ENCODE peak calls at places on chromosomes 12 and 14, in ten cellular contexts. One of them, this sample, is unnamed.

GRCh38 chr12:80059875-80060274 is 39.5 kb upstream of the OTOGL start:
- DNase-seq in AG04450: no peak
- DNase-seq in GM23338: no peak
- DNase-seq in fibroblast of lung: no peak
- DNase-seq in foreskin fibroblast: no peak
- DNase-seq in psoas muscle: no peak
- DNase-seq in AG10803: no peak
- DNase-seq in pancreas: no peak
- DNase-seq in cardiac fibroblast: no peak
- DNase-seq in A549: no peak
- DNase-seq in this sample: no peak

GRCh38 chr14:55577229-55577628 is 2.8 kb upstream of the KTN1 start:
- DNase-seq in pancreas: no peak
- DNase-seq in fibroblast of lung: no peak
- DNase-seq in A549: no peak
- DNase-seq in cardiac fibroblast: no peak
- DNase-seq in GM23338: no peak
- DNase-seq in psoas muscle: no peak
- DNase-seq in foreskin fibroblast: no peak
- DNase-seq in AG04450: no peak
- DNase-seq in AG10803: no peak
- DNase-seq in this sample: no peak

GRCh38 chr14:100871234-100872186 is 32.0 kb downstream of the RTL1 start:
- DNase-seq in GM23338: no peak
- DNase-seq in AG04450: no peak
- DNase-seq in AG10803: peak
- DNase-seq in A549: peak
- DNase-seq in foreskin fibroblast: peak
- DNase-seq in pancreas: no peak
- DNase-seq in fibroblast of lung: peak
- DNase-seq in cardiac fibroblast: peak
- DNase-seq in psoas muscle: no peak
- DNase-seq in this sample: peak

GRCh38 chr14:61477845-61478438 is 156.6 kb downstream of the PRKCH start:
- DNase-seq in GM23338: no peak
- DNase-seq in A549: peak
- DNase-seq in AG10803: peak
- DNase-seq in foreskin fibroblast: peak
- DNase-seq in cardiac fibroblast: peak
- DNase-seq in AG04450: no peak
- DNase-seq in fibroblast of lung: peak
- DNase-seq in psoas muscle: peak
- DNase-seq in pancreas: peak
- DNase-seq in this sample: peak

GRCh38 chr12:94258593-94258992 is 110.2 kb downstream of the PLXNC1 start:
- DNase-seq in A549: no peak
- DNase-seq in GM23338: no peak
- DNase-seq in pancreas: no peak
- DNase-seq in cardiac fibroblast: no peak
- DNase-seq in foreskin fibroblast: no peak
- DNase-seq in psoas muscle: no peak
- DNase-seq in AG04450: no peak
- DNase-seq in AG10803: no peak
- DNase-seq in fibroblast of lung: no peak
- DNase-seq in this sample: no peak

GRCh38 chr14:42490536-42490935 is 883.9 kb downstream of the LRFN5 start:
- DNase-seq in AG04450: peak
- DNase-seq in pancreas: no peak
- DNase-seq in cardiac fibroblast: peak
- DNase-seq in psoas muscle: no peak
- DNase-seq in GM23338: no peak
- DNase-seq in fibroblast of lung: peak
- DNase-seq in A549: no peak
- DNase-seq in AG10803: no peak
- DNase-seq in foreskin fibroblast: peak
- DNase-seq in this sample: no peak

GRCh38 chr12:103969391-103969790 is 3.7 kb downstream of the TDG start:
- DNase-seq in pancreas: no peak
- DNase-seq in AG10803: peak
- DNase-seq in psoas muscle: no peak
- DNase-seq in fibroblast of lung: peak
- DNase-seq in foreskin fibroblast: peak
- DNase-seq in AG04450: no peak
- DNase-seq in GM23338: no peak
- DNase-seq in A549: no peak
- DNase-seq in cardiac fibroblast: peak
- DNase-seq in this sample: no peak

GRCh38 chr12:87982208-87982607 is 47.0 kb downstream of the C12orf50 start:
- DNase-seq in psoas muscle: no peak
- DNase-seq in pancreas: no peak
- DNase-seq in fibroblast of lung: peak
- DNase-seq in A549: no peak
- DNase-seq in GM23338: no peak
- DNase-seq in foreskin fibroblast: peak
- DNase-seq in cardiac fibroblast: peak
- DNase-seq in AG04450: peak
- DNase-seq in AG10803: peak
- DNase-seq in this sample: no peak

GRCh38 chr12:65720136-65720535 is 104.1 kb upstream of the HMGA2 start:
- DNase-seq in cardiac fibroblast: peak
- DNase-seq in AG04450: no peak
- DNase-seq in pancreas: no peak
- DNase-seq in A549: no peak
- DNase-seq in AG10803: peak
- DNase-seq in GM23338: no peak
- DNase-seq in foreskin fibroblast: peak
- DNase-seq in psoas muscle: no peak
- DNase-seq in fibroblast of lung: peak
- DNase-seq in this sample: no peak

GRCh38 chr14:51321036-51321435 is 81.0 kb downstream of the TMX1 start:
- DNase-seq in GM23338: no peak
- DNase-seq in psoas muscle: no peak
- DNase-seq in A549: no peak
- DNase-seq in AG04450: no peak
- DNase-seq in pancreas: no peak
- DNase-seq in foreskin fibroblast: no peak
- DNase-seq in fibroblast of lung: peak
- DNase-seq in cardiac fibroblast: no peak
- DNase-seq in AG10803: no peak
- DNase-seq in this sample: no peak

GRCh38 chr12:78430501-78430900 is 434.1 kb upstream of the SYT1 start:
- DNase-seq in GM23338: no peak
- DNase-seq in cardiac fibroblast: no peak
- DNase-seq in AG10803: no peak
- DNase-seq in pancreas: no peak
- DNase-seq in AG04450: no peak
- DNase-seq in psoas muscle: no peak
- DNase-seq in foreskin fibroblast: no peak
- DNase-seq in A549: no peak
- DNase-seq in fibroblast of lung: no peak
- DNase-seq in this sample: no peak

GRCh38 chr12:62446741-62447452 is 19.7 kb upstream of the MON2 start:
- DNase-seq in fibroblast of lung: no peak
- DNase-seq in foreskin fibroblast: no peak
- DNase-seq in AG10803: no peak
- DNase-seq in pancreas: no peak
- DNase-seq in AG04450: no peak
- DNase-seq in GM23338: no peak
- DNase-seq in cardiac fibroblast: no peak
- DNase-seq in A549: no peak
- DNase-seq in psoas muscle: no peak
- DNase-seq in this sample: no peak

GRCh38 chr14:105272623-105273022 is 24.3 kb downstream of the BTBD6 start:
- DNase-seq in cardiac fibroblast: no peak
- DNase-seq in GM23338: peak
- DNase-seq in AG10803: no peak
- DNase-seq in foreskin fibroblast: no peak
- DNase-seq in psoas muscle: no peak
- DNase-seq in A549: no peak
- DNase-seq in pancreas: peak
- DNase-seq in AG04450: no peak
- DNase-seq in fibroblast of lung: no peak
- DNase-seq in this sample: no peak

GRCh38 chr12:43245947-43246346 is 306.1 kb downstream of the ADAMTS20 start:
- DNase-seq in GM23338: no peak
- DNase-seq in fibroblast of lung: no peak
- DNase-seq in pancreas: no peak
- DNase-seq in cardiac fibroblast: no peak
- DNase-seq in AG10803: no peak
- DNase-seq in A549: no peak
- DNase-seq in foreskin fibroblast: no peak
- DNase-seq in AG04450: no peak
- DNase-seq in psoas muscle: no peak
- DNase-seq in this sample: no peak

DNA sequence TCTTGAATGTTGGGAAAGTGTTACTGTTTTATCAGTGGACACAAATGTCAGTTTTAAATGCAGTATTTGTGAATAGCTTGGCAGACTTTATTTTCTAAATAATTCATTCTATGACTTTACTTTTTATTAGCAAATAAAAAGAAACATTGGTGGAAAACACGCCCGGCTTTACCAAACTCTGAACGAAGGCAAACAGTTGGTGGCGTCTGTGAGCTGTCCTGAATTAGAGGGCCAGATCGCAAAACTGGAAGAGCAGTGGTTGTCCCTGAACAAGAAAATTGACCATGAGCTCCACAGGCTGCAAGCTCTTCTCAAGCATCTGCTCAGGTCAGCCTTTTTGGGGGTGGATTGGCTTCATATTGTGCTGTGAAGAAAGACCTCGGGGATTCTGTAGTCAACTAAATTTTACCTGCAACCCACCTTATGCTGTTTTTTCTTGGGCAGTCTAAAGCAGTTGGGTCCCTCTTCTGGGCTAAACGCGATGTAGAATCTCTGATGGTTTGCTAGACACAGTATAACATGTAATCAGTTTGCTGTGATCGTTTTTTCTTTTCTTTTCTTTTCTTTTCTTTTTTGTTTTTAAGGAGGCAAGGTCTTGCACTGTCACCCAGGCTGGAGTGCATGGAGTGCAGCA is 156.4 kb downstream of the ESR2 start:
- DNase-seq in foreskin fibroblast: no peak
- DNase-seq in fibroblast of lung: no peak
- DNase-seq in GM23338: peak
- DNase-seq in AG10803: peak
- DNase-seq in pancreas: no peak
- DNase-seq in psoas muscle: no peak
- DNase-seq in cardiac fibroblast: peak
- DNase-seq in A549: peak
- DNase-seq in AG04450: no peak
- DNase-seq in this sample: no peak
- TF ChIP-seq CTCF in foreskin fibroblast: no peak
- TF ChIP-seq CTCF in fibroblast of lung: peak
- TF ChIP-seq CTCF in GM23338: peak
- TF ChIP-seq CTCF in AG10803: peak
- TF ChIP-seq CTCF in pancreas: no peak
- TF ChIP-seq CTCF in psoas muscle: no peak
- TF ChIP-seq CTCF in cardiac fibroblast: peak
- TF ChIP-seq CTCF in A549: no peak
- TF ChIP-seq CTCF in AG04450: peak
- TF ChIP-seq CTCF in this sample: peak

GRCh38 chr12:31321565-31322228 is 4.3 kb downstream of the SINHCAF start:
- DNase-seq in pancreas: no peak
- DNase-seq in fibroblast of lung: peak
- DNase-seq in psoas muscle: no peak
- DNase-seq in AG04450: no peak
- DNase-seq in GM23338: no peak
- DNase-seq in A549: no peak
- DNase-seq in AG10803: no peak
- DNase-seq in cardiac fibroblast: peak
- DNase-seq in foreskin fibroblast: no peak
- DNase-seq in this sample: no peak

GRCh38 chr12:31324116-31324844 is 1.7 kb downstream of the SINHCAF start:
- DNase-seq in cardiac fibroblast: peak
- DNase-seq in AG10803: peak
- DNase-seq in pancreas: peak
- DNase-seq in psoas muscle: peak
- DNase-seq in foreskin fibroblast: peak
- DNase-seq in fibroblast of lung: peak
- DNase-seq in AG04450: peak
- DNase-seq in A549: peak
- DNase-seq in GM23338: peak
- DNase-seq in this sample: peak

GRCh38 chr12:31322651-31323248 is 3.2 kb downstream of the SINHCAF start:
- DNase-seq in psoas muscle: no peak
- DNase-seq in AG04450: no peak
- DNase-seq in pancreas: no peak
- DNase-seq in A549: peak
- DNase-seq in AG10803: peak
- DNase-seq in cardiac fibroblast: peak
- DNase-seq in GM23338: peak
- DNase-seq in foreskin fibroblast: no peak
- DNase-seq in fibroblast of lung: peak
- DNase-seq in this sample: no peak

GRCh38 chr12:31324845-31325523 is 966 bp downstream of the SINHCAF start:
- DNase-seq in GM23338: peak
- DNase-seq in fibroblast of lung: peak
- DNase-seq in A549: peak
- DNase-seq in AG04450: no peak
- DNase-seq in cardiac fibroblast: peak
- DNase-seq in pancreas: peak
- DNase-seq in foreskin fibroblast: peak
- DNase-seq in psoas muscle: peak
- DNase-seq in AG10803: peak
- DNase-seq in this sample: peak

GRCh38 chr12:31323466-31324115 is 2.4 kb downstream of the SINHCAF start:
- DNase-seq in fibroblast of lung: no peak
- DNase-seq in cardiac fibroblast: peak
- DNase-seq in A549: peak
- DNase-seq in AG10803: no peak
- DNase-seq in GM23338: peak
- DNase-seq in pancreas: no peak
- DNase-seq in foreskin fibroblast: no peak
- DNase-seq in psoas muscle: no peak
- DNase-seq in AG04450: no peak
- DNase-seq in this sample: peak
- H3K4me3 ChIP-seq in fibroblast of lung: peak
- H3K4me3 ChIP-seq in cardiac fibroblast: peak
- H3K4me3 ChIP-seq in A549: peak
- H3K4me3 ChIP-seq in AG10803: peak
- H3K4me3 ChIP-seq in GM23338: peak
- H3K4me3 ChIP-seq in pancreas: peak
- H3K4me3 ChIP-seq in foreskin fibroblast: peak
- H3K4me3 ChIP-seq in psoas muscle: peak
- H3K4me3 ChIP-seq in AG04450: peak
- H3K4me3 ChIP-seq in this sample: peak

GRCh38 chr12:54622463-54623183 is 12.1 kb downstream of the LACRT start:
- DNase-seq in A549: peak
- DNase-seq in psoas muscle: no peak
- DNase-seq in foreskin fibroblast: peak
- DNase-seq in fibroblast of lung: no peak
- DNase-seq in GM23338: peak
- DNase-seq in cardiac fibroblast: peak
- DNase-seq in pancreas: no peak
- DNase-seq in AG04450: no peak
- DNase-seq in AG10803: no peak
- DNase-seq in this sample: no peak
- TF ChIP-seq CTCF in A549: no peak
- TF ChIP-seq CTCF in psoas muscle: peak
- TF ChIP-seq CTCF in foreskin fibroblast: peak
- TF ChIP-seq CTCF in fibroblast of lung: peak
- TF ChIP-seq CTCF in GM23338: peak
- TF ChIP-seq CTCF in cardiac fibroblast: peak
- TF ChIP-seq CTCF in pancreas: peak
- TF ChIP-seq CTCF in AG04450: peak
- TF ChIP-seq CTCF in AG10803: no peak
- TF ChIP-seq CTCF in this sample: no peak

GRCh38 chr12:124479680-124480468 is 87.5 kb downstream of the NCOR2 start:
- DNase-seq in fibroblast of lung: no peak
- DNase-seq in foreskin fibroblast: no peak
- DNase-seq in GM23338: no peak
- DNase-seq in cardiac fibroblast: no peak
- DNase-seq in pancreas: no peak
- DNase-seq in A549: no peak
- DNase-seq in AG10803: no peak
- DNase-seq in psoas muscle: peak
- DNase-seq in AG04450: no peak
- DNase-seq in this sample: no peak
- H3K4me3 ChIP-seq in fibroblast of lung: no peak
- H3K4me3 ChIP-seq in foreskin fibroblast: no peak
- H3K4me3 ChIP-seq in GM23338: no peak
- H3K4me3 ChIP-seq in cardiac fibroblast: no peak
- H3K4me3 ChIP-seq in pancreas: no peak
- H3K4me3 ChIP-seq in A549: no peak
- H3K4me3 ChIP-seq in AG10803: no peak
- H3K4me3 ChIP-seq in psoas muscle: no peak
- H3K4me3 ChIP-seq in AG04450: no peak
- H3K4me3 ChIP-seq in this sample: peak